ENCODE peak calls at places on chromosomes 2 and 18, in four cellular contexts. A is Caki2, F is lower lobe of right lung, S is posterior vena cava. L is an unnamed sample.

GRCh38 chr2:129796216-129796615 is 183.2 kb upstream of the RAB6C start:
- DNase-seq in A (no peak), F (no peak), S (no peak), L (no peak)

GRCh38 chr2:38293152-38293865 is 83.8 kb downstream of the ATL2 start:
- DNase-seq in A (no peak), F (no peak), S (no peak), L (no peak)

GRCh38 chr18:67517224-67517765 is 775 bp upstream of the DSEL start:
- DNase-seq in A (no peak), F (peak; percentile 43), S (no peak), L (no peak)

GRCh38 chr18:9516437-9517064 is 41.2 kb downstream of the RALBP1 start:
- DNase-seq in A (peak; percentile 50), F (no peak), S (no peak), L (peak; percentile 58)

GRCh38 chr2:212107989-212108388 is 430.6 kb downstream of the ERBB4 start:
- DNase-seq in A (no peak), F (no peak), S (no peak), L (no peak)

GRCh38 chr2:97995026-97995733 is 568 bp downstream of the TMEM131 start:
- DNase-seq in A (no peak), F (peak; percentile 72), S (peak; percentile 87), L (peak; percentile 73)

GRCh38 chr2:146587291-146587713 is 1257.5 kb upstream of the ACVR2A start:
- DNase-seq in A (no peak), F (no peak), S (peak; percentile 82), L (no peak)

GRCh38 chr2:58731488-58731869 is 490.4 kb upstream of the FANCL start:
- DNase-seq in A (no peak), F (no peak), S (no peak), L (no peak)

GRCh38 chr2:134235771-134236170 is 18.1 kb upstream of the MGAT5 start:
- DNase-seq in A (no peak), F (no peak), S (no peak), L (no peak)

GRCh38 chr2:26685312-26685711 is 7.2 kb upstream of the KCNK3 start:
- DNase-seq in A (no peak), F (no peak), S (peak; percentile 55), L (no peak)

GRCh38 chr18:60372598-60372997 is at the start of gene MC4R:
- DNase-seq in A (peak; percentile 54), F (no peak), S (no peak), L (no peak)

GRCh38 chr2:30147196-30147714 is 448 bp downstream of the YPEL5 start:
- DNase-seq in A (no peak), F (no peak), S (peak; percentile 82), L (peak; percentile 34)

GRCh38 chr2:109396338-109397180 is 217.2 kb downstream of the SEPTIN10 start:
- DNase-seq in A (no peak), F (no peak), S (no peak), L (no peak)

GRCh38 chr2:160247295-160247694 is 47.2 kb upstream of the ITGB6 start:
- DNase-seq in A (no peak), F (no peak), S (no peak), L (no peak)

GRCh38 chr2:197806317-197806633 is 1.9 kb downstream of the PLCL1 start:
- DNase-seq in A (no peak), F (no peak), S (no peak), L (no peak)

GRCh38 chr18:48713302-48713701 is 174.5 kb downstream of the CTIF start:
- DNase-seq in A (no peak), F (no peak), S (peak; percentile 88), L (no peak)

GRCh38 chr2:28209864-28210263 is 182.8 kb upstream of the FOSL2 start:
- DNase-seq in A (no peak), F (no peak), S (no peak), L (no peak)

GRCh38 chr2:238847841-238848565 is at the start of gene TWIST2:
- DNase-seq in A (no peak), F (peak; percentile 81), S (peak; percentile 93), L (no peak)

GRCh38 chr2:208311954-208312353 is 45.9 kb downstream of the PIKFYVE start:
- DNase-seq in A (no peak), F (no peak), S (no peak), L (peak; percentile 51)

GRCh38 chr2:234491281-234491680 is 5.6 kb downstream of the ARL4C start:
- DNase-seq in A (no peak), F (no peak), S (no peak), L (no peak)

GRCh38 chr2:128424406-128424805 is 105.7 kb upstream of the HS6ST1 start:
- DNase-seq in A (no peak), F (no peak), S (no peak), L (no peak)

GRCh38 chr2:158414538-158414937 is 42.0 kb downstream of the CCDC148 start:
- DNase-seq in A (peak; percentile 5), F (no peak), S (no peak), L (no peak)

GRCh38 chr2:197944416-197944815 is 140.0 kb downstream of the PLCL1 start:
- DNase-seq in A (no peak), F (no peak), S (no peak), L (no peak)

GRCh38 chr18:77207540-77207939 is 42.1 kb upstream of the GALR1 start:
- DNase-seq in A (no peak), F (peak; percentile 78), S (peak; percentile 91), L (no peak)

GRCh38 chr2:119126650-119127049 is 31.9 kb downstream of the C1QL2 start:
- DNase-seq in A (no peak), F (peak; percentile 66), S (no peak), L (peak; percentile 62)

GRCh38 chr2:105789745-105790466 is 45.2 kb downstream of the NCK2 start:
- DNase-seq in A (no peak), F (no peak), S (no peak), L (peak; percentile 46)

GRCh38 chr2:127715778-127716449 is 14.6 kb downstream of the SFT2D3 start:
- DNase-seq in A (no peak), F (no peak), S (no peak), L (no peak)

GRCh38 chr2:239721531-239721930 is 303.6 kb downstream of the NDUFA10 start:
- DNase-seq in A (no peak), F (peak; percentile 28), S (no peak), L (no peak)

GRCh38 chr2:54404270-54404669 is 51.9 kb upstream of the SPTBN1 start:
- DNase-seq in A (no peak), F (no peak), S (no peak), L (no peak)

GRCh38 chr18:23226386-23226785 is 91.1 kb downstream of the CABLES1 start:
- DNase-seq in A (peak; percentile 7), F (no peak), S (no peak), L (no peak)

GRCh38 chr2:63060079-63060482 is 9.5 kb downstream of the OTX1 start:
- DNase-seq in A (no peak), F (no peak), S (no peak), L (peak; percentile 10)

GRCh38 chr2:26710743-26711456 is 18.4 kb downstream of the KCNK3 start:
- DNase-seq in A (no peak), F (no peak), S (no peak), L (no peak)

GRCh38 chr2:186610785-186611184 is 20.9 kb downstream of the ITGAV start:
- DNase-seq in A (no peak), F (no peak), S (no peak), L (no peak)

GRCh38 chr2:155902635-155903034 is 429.9 kb downstream of the NR4A2 start:
- DNase-seq in A (no peak), F (no peak), S (no peak), L (no peak)

GRCh38 chr18:63949068-63949737 is at the start of gene HMSD:
- DNase-seq in A (no peak), F (peak; percentile 80), S (peak; percentile 82), L (peak; percentile 83)

GRCh38 chr2:3536682-3537632 is 17.6 kb upstream of the ADI1 start:
- DNase-seq in A (peak; percentile 45), F (no peak), S (peak; percentile 84), L (peak; percentile 40)

GRCh38 chr2:206296128-206296527 is 21.7 kb downstream of the ZDBF2 start:
- DNase-seq in A (no peak), F (no peak), S (no peak), L (no peak)

GRCh38 chr18:22093731-22094374 is 75.5 kb upstream of the GATA6 start:
- DNase-seq in A (no peak), F (no peak), S (no peak), L (no peak)

GRCh38 chr2:222813177-222813843 is 47.5 kb upstream of the ACSL3 start:
- DNase-seq in A (peak; percentile 37), F (no peak), S (no peak), L (peak; percentile 65)